ENCODE peak calls at places on chromosomes 16 and 17, in nine cellular contexts. Y, M, V, L, I, D, O, G and R are unnamed samples.

GRCh38 chr17:9615486-9615885 is 29.8 kb upstream of the USP43 start:
- DNase-seq in I (peak; percentile 10), O (no peak), D (no peak), G (no peak), L (no peak), V (no peak), Y (no peak), M (no peak), R (no peak)

GRCh38 chr17:68533887-68534700 is 21.9 kb downstream of the PRKAR1A start:
- DNase-seq in M (no peak), G (peak; percentile 18), I (peak; percentile 89), V (no peak), O (no peak), Y (no peak), D (no peak), L (no peak), R (peak; percentile 15)

GRCh38 chr17:27438631-27439030 is 17.6 kb upstream of the KSR1 start:
- DNase-seq in Y (no peak), D (no peak), O (no peak), M (no peak), V (no peak), I (no peak), G (no peak), L (no peak), R (no peak)

GRCh38 chr16:89471225-89471624 is 19.1 kb downstream of the ANKRD11 start:
- DNase-seq in D (no peak), Y (no peak), V (no peak), O (no peak), I (peak; percentile 80), G (peak; percentile 85), L (no peak), M (no peak), R (peak; percentile 79)

GRCh38 chr17:56648341-56648740 is 54.8 kb downstream of the NOG start:
- DNase-seq in O (no peak), D (no peak), L (no peak), G (no peak), M (no peak), V (no peak), Y (no peak), I (no peak), R (no peak)

GRCh38 chr16:2586241-2586640 is 48.4 kb downstream of the PDPK1 start:
- DNase-seq in I (no peak), D (no peak), L (no peak), Y (no peak), G (no peak), M (no peak), O (no peak), V (peak; percentile 8), R (no peak)

GRCh38 chr16:70713781-70714180 is 27.9 kb upstream of the MTSS2 start:
- DNase-seq in I (no peak), L (no peak), Y (peak; percentile 75), O (no peak), G (no peak), V (no peak), D (no peak), M (no peak), R (no peak)

GRCh38 chr17:19370493-19370960 is 7.8 kb upstream of the MAPK7 start:
- DNase-seq in G (no peak), V (no peak), Y (no peak), O (no peak), M (no peak), I (peak; percentile 21), D (no peak), L (no peak), R (no peak)

GRCh38 chr17:21041753-21042433 is 918 bp downstream of the USP22 start:
- DNase-seq in O (peak; percentile 80), G (peak; percentile 68), M (peak; percentile 79), Y (peak; percentile 74), D (peak; percentile 84), L (peak; percentile 25), V (peak; percentile 87), I (peak; percentile 75), R (no peak)

GRCh38 chr17:77282524-77283515 is 142.1 kb downstream of the SEC14L1 start:
- DNase-seq in D (no peak), L (no peak), Y (peak; percentile 54), I (peak; percentile 58), O (no peak), G (no peak), V (peak; percentile 46), M (no peak), R (no peak)

GRCh38 chr17:77281024-77281903 is 140.5 kb downstream of the SEC14L1 start:
- DNase-seq in L (no peak), I (no peak), D (peak; percentile 18), M (no peak), O (peak; percentile 77), G (no peak), V (peak; percentile 88), Y (peak; percentile 75), R (no peak)

GRCh38 chr17:77280304-77280910 is 139.6 kb downstream of the SEC14L1 start:
- DNase-seq in D (peak; percentile 19), Y (no peak), M (no peak), L (no peak), I (peak; percentile 80), G (peak; percentile 52), O (no peak), V (no peak), R (peak; percentile 47)

GRCh38 chr17:77281904-77282367 is 141.2 kb downstream of the SEC14L1 start:
- DNase-seq in G (no peak), D (peak; percentile 19), L (no peak), M (no peak), O (no peak), I (no peak), V (peak; percentile 60), Y (no peak), R (no peak)

GRCh38 chr17:77279448-77280303 is 138.9 kb downstream of the SEC14L1 start:
- DNase-seq in D (no peak), Y (no peak), G (no peak), V (peak; percentile 43), O (no peak), I (peak; percentile 84), L (no peak), M (no peak), R (no peak)
- TF ChIP-seq CTCF in D (no peak), Y (no peak), G (no peak), V (no peak), O (no peak), I (no peak), L (no peak), M (no peak), R (no peak)

GRCh38 chr17:73595931-73596330 is 48.3 kb downstream of the SDK2 start:
- DNase-seq in L (no peak), G (no peak), D (no peak), I (no peak), M (no peak), Y (no peak), O (no peak), V (no peak), R (no peak)

GRCh38 chr17:73593249-73593965 is 50.8 kb downstream of the SDK2 start:
- DNase-seq in D (no peak), M (no peak), L (no peak), O (no peak), G (no peak), I (no peak), V (no peak), Y (no peak), R (no peak)

GRCh38 chr17:73594025-73594424 is 50.2 kb downstream of the SDK2 start:
- DNase-seq in Y (no peak), V (peak; percentile 58), O (no peak), I (no peak), G (no peak), M (no peak), D (no peak), L (no peak), R (no peak)

GRCh38 chr17:73594598-73594997 is 49.6 kb downstream of the SDK2 start:
- DNase-seq in I (no peak), Y (no peak), M (no peak), L (no peak), G (no peak), V (no peak), D (no peak), O (no peak), R (no peak)

GRCh38 chr17:73595068-73595865 is 49.0 kb downstream of the SDK2 start:
- DNase-seq in I (peak; percentile 21), O (peak; percentile 13), G (no peak), M (no peak), Y (peak; percentile 70), L (no peak), D (no peak), V (peak; percentile 64), R (no peak)
- TF ChIP-seq CTCF in I (peak; percentile 31), O (no peak), G (no peak), M (peak; percentile 79), Y (peak; percentile 65), L (peak; percentile 25), D (no peak), V (peak; percentile 68), R (no peak)

GRCh38 chr17:82107341-82107860 is 9.4 kb upstream of the FASN start:
- DNase-seq in Y (peak; percentile 39), I (no peak), G (no peak), D (no peak), V (no peak), M (no peak), L (no peak), O (no peak), R (no peak)
- TF ChIP-seq CTCF in Y (peak; percentile 41), I (peak; percentile 22), G (peak; percentile 5), D (no peak), V (peak; percentile 33), M (peak; percentile 52), L (no peak), O (no peak), R (no peak)

GRCh38 chr16:27976990-27977389 is 86.5 kb downstream of the GSG1L start:
- DNase-seq in Y (no peak), V (no peak), D (no peak), G (no peak), M (no peak), L (no peak), O (no peak), I (no peak), R (no peak)

GRCh38 chr16:27973678-27974077 is 89.8 kb downstream of the GSG1L start:
- DNase-seq in M (no peak), Y (peak; percentile 15), L (no peak), O (no peak), G (no peak), I (no peak), D (no peak), V (no peak), R (no peak)

GRCh38 chr16:27969574-27969973 is 93.9 kb downstream of the GSG1L start:
- DNase-seq in V (no peak), D (no peak), M (no peak), Y (no peak), O (no peak), I (peak; percentile 49), G (peak; percentile 14), L (no peak), R (peak; percentile 1)

GRCh38 chr16:27974896-27975540 is 88.5 kb downstream of the GSG1L start:
- DNase-seq in D (no peak), M (no peak), Y (no peak), G (no peak), L (no peak), O (no peak), I (no peak), V (no peak), R (no peak)

GRCh38 chr16:27972500-27972899 is 91.0 kb downstream of the GSG1L start:
- DNase-seq in V (peak; percentile 76), L (no peak), I (peak; percentile 25), M (no peak), O (no peak), G (peak; percentile 6), D (no peak), Y (no peak), R (peak; percentile 1)
- TF ChIP-seq CTCF in V (peak; percentile 77), L (peak; percentile 32), I (peak; percentile 37), M (peak; percentile 67), O (no peak), G (peak; percentile 51), D (no peak), Y (peak; percentile 58), R (peak; percentile 74)

GRCh38 chr17:67148352-67148751 is 96.6 kb downstream of the HELZ start:
- DNase-seq in D (no peak), Y (no peak), O (no peak), G (no peak), M (no peak), I (no peak), L (no peak), V (no peak), R (no peak)
- TF ChIP-seq CTCF in D (no peak), Y (no peak), O (no peak), G (no peak), M (no peak), I (no peak), L (no peak), V (no peak), R (no peak)